ENCODE peak calls at places on chromosomes 1 and 21, in nine cellular contexts. H is choroid plexus epithelial cell, B is A549, Q is colonic mucosa, L is stomach, P is upper lobe of right lung, M is astrocyte of the spinal cord, X is hepatocyte, A is fibroblast of pulmonary artery. Y is an unnamed sample.

GRCh38 chr1:152034654-152035405 is 2.0 kb downstream of the S100A11 start:
- DNase-seq in L (peak; percentile 61), H (peak; percentile 77), M (peak; percentile 64), A (peak; percentile 68), B (peak; percentile 80), X (peak; percentile 83), P (no peak), Q (peak; percentile 86), Y (peak; percentile 81)

GRCh38 chr1:7491089-7491817 is 279.8 kb upstream of the VAMP3 start:
- DNase-seq in A (peak; percentile 44), B (no peak), P (no peak), Q (peak; percentile 39), M (peak; percentile 75), L (no peak), H (peak; percentile 60), X (no peak), Y (peak; percentile 38)

GRCh38 chr1:86380257-86380861 is 15.8 kb downstream of the ODF2L start:
- DNase-seq in B (peak; percentile 16), L (no peak), M (peak; percentile 85), A (peak; percentile 93), X (peak; percentile 66), Q (no peak), P (no peak), H (peak; percentile 94), Y (peak; percentile 90)

GRCh38 chr1:20578721-20579380 is 10.0 kb upstream of the CDA start:
- DNase-seq in H (peak; percentile 16), M (peak; percentile 31), L (no peak), X (no peak), P (no peak), A (no peak), B (no peak), Q (no peak), Y (peak; percentile 73)

GRCh38 chr1:24351918-24352637 is 32.9 kb downstream of the GRHL3 start:
- DNase-seq in H (peak; percentile 49), Q (no peak), M (peak; percentile 74), X (peak; percentile 37), A (peak; percentile 29), B (no peak), P (no peak), L (no peak), Y (peak; percentile 70)

GRCh38 chr1:31154632-31155215 is 85.0 kb downstream of the NKAIN1 start:
- DNase-seq in P (peak; percentile 93), B (peak; percentile 48), M (peak; percentile 76), L (peak; percentile 84), H (peak; percentile 79), A (peak; percentile 71), Q (peak; percentile 90), X (peak; percentile 95), Y (peak; percentile 64)

GRCh38 chr1:9075023-9075422 is 5.6 kb upstream of the SLC2A5 start:
- DNase-seq in B (no peak), Q (no peak), H (no peak), A (no peak), X (no peak), L (no peak), M (no peak), P (no peak), Y (no peak)

GRCh38 chr1:143691400-143691891 is 280.3 kb downstream of the FAM72C start:
- DNase-seq in Q (no peak), A (no peak), M (no peak), P (no peak), H (no peak), B (peak; percentile 50), L (no peak), X (no peak), Y (peak; percentile 65)

GRCh38 chr1:78284354-78284753 is 206.4 kb upstream of the PTGFR start:
- DNase-seq in M (no peak), H (peak; percentile 52), Q (no peak), A (no peak), P (no peak), L (no peak), X (no peak), B (no peak), Y (peak; percentile 26)

GRCh38 chr1:209768354-209768774 is 12.5 kb downstream of the TRAF3IP3 start:
- DNase-seq in L (peak; percentile 55), M (no peak), X (no peak), Q (peak; percentile 37), P (no peak), B (no peak), A (no peak), H (no peak), Y (no peak)

GRCh38 chr1:177873238-177873637 is 96.6 kb downstream of the SEC16B start:
- DNase-seq in P (no peak), X (peak; percentile 66), M (peak; percentile 73), B (no peak), Q (no peak), H (peak; percentile 90), L (no peak), A (peak; percentile 84), Y (peak; percentile 94)

GRCh38 chr21:46161800-46162592 is 6.6 kb upstream of the FTCD start:
- DNase-seq in A (no peak), M (no peak), L (no peak), Q (peak; percentile 12), H (no peak), B (no peak), P (peak; percentile 58), X (peak; percentile 2), Y (no peak)

GRCh38 chr1:16122916-16123315 is 33.0 kb downstream of the EPHA2 start:
- DNase-seq in B (no peak), A (peak; percentile 76), H (peak; percentile 95), X (no peak), M (peak; percentile 76), Q (no peak), P (peak; percentile 92), L (no peak), Y (peak; percentile 98)

GRCh38 chr1:9413877-9414213 is 121.2 kb downstream of the SPSB1 start:
- DNase-seq in P (peak; percentile 66), L (no peak), Q (no peak), A (peak; percentile 66), X (no peak), H (no peak), B (no peak), M (peak; percentile 79), Y (no peak)

GRCh38 chr1:15848929-15849774 is 1.6 kb downstream of the SPEN start:
- DNase-seq in A (peak; percentile 82), P (peak; percentile 92), M (peak; percentile 83), L (peak; percentile 86), Q (peak; percentile 86), H (peak; percentile 80), X (peak; percentile 92), B (peak; percentile 16), Y (peak; percentile 80)

GRCh38 chr1:100941098-100941527 is 45.2 kb downstream of the SLC30A7 start:
- DNase-seq in A (no peak), P (no peak), L (no peak), Q (no peak), H (no peak), B (no peak), M (no peak), X (no peak), Y (no peak)

GRCh38 chr21:24369751-24370150 is 1237.5 kb downstream of the MRPL39 start:
- DNase-seq in M (no peak), P (no peak), X (no peak), Q (no peak), B (no peak), L (no peak), A (peak; percentile 1), H (no peak), Y (no peak)

GRCh38 chr21:24369278-24369677 is 1238.0 kb downstream of the MRPL39 start:
- DNase-seq in M (no peak), P (no peak), A (no peak), Q (no peak), L (no peak), X (no peak), B (no peak), H (no peak), Y (no peak)

GRCh38 chr21:24375201-24375600 is 1232.1 kb downstream of the MRPL39 start:
- DNase-seq in P (peak; percentile 37), M (no peak), Q (no peak), H (no peak), X (no peak), A (no peak), B (no peak), L (no peak), Y (no peak)
- TF ChIP-seq CTCF in P (no peak), M (no peak), Q (no peak), H (no peak), X (no peak), A (no peak), B (no peak), L (no peak), Y (no peak)

DNA sequence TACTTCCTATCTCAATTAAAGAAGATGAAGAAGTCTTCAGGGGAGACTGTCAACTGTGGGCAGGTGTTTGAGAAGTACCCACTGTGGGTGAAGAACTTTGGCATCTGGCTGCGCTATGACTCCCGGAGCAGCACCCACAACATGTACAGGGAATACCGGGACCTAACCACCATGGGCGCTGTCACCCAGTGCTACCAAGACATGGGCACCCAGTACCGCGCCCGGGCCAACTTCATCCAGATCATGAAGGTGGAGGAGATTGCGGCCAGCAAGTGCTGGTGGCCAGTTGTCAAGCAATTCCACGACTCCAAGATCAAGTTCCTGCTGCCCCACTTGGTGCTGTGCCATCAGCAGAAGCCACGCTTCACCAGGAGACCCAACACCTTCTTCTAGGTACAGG is 15.5 kb upstream of the RNF19B start:
- DNase-seq in P (no peak), M (no peak), Q (no peak), B (no peak), H (no peak), X (no peak), A (no peak), L (no peak), Y (no peak)
- H3K4me3 ChIP-seq in P (no peak overlapping the region), M (no peak overlapping the region), Q (no peak overlapping the region), B (no peak overlapping the region), H (no peak overlapping the region), X (no peak overlapping the region), A (no peak overlapping the region), L (no peak overlapping the region), Y (no peak overlapping the region)

GRCh38 chr1:63152572-63152971 is 169.8 kb upstream of the FOXD3 start:
- DNase-seq in M (no peak), A (no peak), L (no peak), H (no peak), Q (no peak), P (no peak), X (no peak), B (no peak), Y (no peak)

GRCh38 chr1:63155437-63155836 is 166.9 kb upstream of the FOXD3 start:
- DNase-seq in P (no peak), X (no peak), B (no peak), M (no peak), H (no peak), L (no peak), Q (no peak), A (no peak), Y (no peak)

GRCh38 chr1:63157085-63157484 is 165.3 kb upstream of the FOXD3 start:
- DNase-seq in M (no peak), L (no peak), A (no peak), Q (no peak), X (no peak), B (no peak), H (no peak), P (no peak), Y (no peak)
- TF ChIP-seq CTCF in M (no peak), L (no peak), A (no peak), Q (no peak), X (no peak), B (no peak), H (no peak), P (no peak), Y (no peak)

DNA sequence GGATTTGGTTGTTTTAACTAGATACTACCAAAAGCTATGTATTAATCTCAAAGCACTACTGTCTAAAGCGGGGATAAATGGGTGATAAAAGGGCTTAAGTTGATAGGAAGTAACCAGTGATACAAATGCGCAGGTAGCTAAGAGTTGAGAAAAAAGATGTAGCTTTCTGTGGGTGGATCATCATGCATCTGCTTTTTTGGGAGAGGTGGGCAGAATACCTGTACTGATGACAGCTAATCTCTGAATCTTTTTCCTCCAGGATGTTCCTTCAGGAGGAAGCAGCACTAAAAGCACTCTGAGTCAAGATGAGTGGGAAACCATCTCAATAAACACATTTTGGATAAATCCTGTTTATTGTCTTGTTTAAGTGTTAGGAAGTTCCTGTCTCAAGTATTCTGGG is 1.2 kb downstream of the RPS27 start:
- DNase-seq in B (no peak), A (no peak), X (no peak), Q (no peak), P (no peak), M (no peak), H (no peak), L (no peak), Y (no peak)
- H3K4me3 ChIP-seq in B (peak overlapping the region; percentile 73), A (peak overlapping the region; percentile 84), X (peak overlapping the region; percentile 71), Q (peak overlapping the region; percentile 87), P (peak overlapping the region; percentile 80), M (peak overlapping the region; percentile 88), H (peak overlapping the region; percentile 78), L (peak overlapping the region; percentile 76), Y (peak overlapping the region; percentile 93)

Y was measured in fibroblast of mammary gland.